ENCODE peak calls at places on chromosomes 7 and 10, in nine cellular contexts. W is HTR-8/SVneo; K is A549; C is psoas muscle; Z is GM12865; O is iPS DF 19.7; M is NCI-H774; N is activated CD4-positive, CD25-positive, alpha-beta regulatory T cell; B is activated CD4-positive, alpha-beta T cell treated with anti-CD3 and anti-CD28 coated beads for 24 hours. V is an unnamed sample.

GRCh38 chr7:48611993-48612392 is 312.4 kb upstream of the CDC14C start:
- DNase-seq in C (no peak), O (no peak), W (no peak), B (no peak), K (no peak), M (no peak), N (no peak), Z (no peak), V (no peak)

GRCh38 chr7:143906895-143907294 is 4.9 kb upstream of the TCAF1 start:
- DNase-seq in B (no peak), W (no peak), M (no peak), K (no peak), C (no peak), N (no peak), Z (no peak), O (peak), V (no peak)

GRCh38 chr7:116401711-116402110 is 97.8 kb upstream of the CAV2 start:
- DNase-seq in W (no peak), Z (no peak), N (no peak), O (no peak), C (no peak), M (no peak), K (no peak), B (no peak), V (no peak)

GRCh38 chr10:80580811-80581468 is 43.2 kb downstream of the SH2D4B start:
- DNase-seq in O (no peak), M (no peak), C (no peak), Z (no peak), B (no peak), N (no peak), K (no peak), W (no peak), V (no peak)

GRCh38 chr7:106165328-106165727 is 53.2 kb upstream of the SYPL1 start:
- DNase-seq in K (no peak), B (no peak), M (no peak), Z (no peak), C (no peak), W (no peak), N (no peak), O (no peak), V (no peak)

GRCh38 chr7:45917658-45918057 is 3.4 kb downstream of the IGFBP3 start:
- DNase-seq in M (peak), Z (peak), B (peak), C (peak), K (peak), W (peak), N (peak), O (no peak), V (no peak)

GRCh38 chr7:44534501-44534900 is 6.6 kb downstream of the NPC1L1 start:
- DNase-seq in O (peak), B (peak), W (peak), C (no peak), K (peak), N (peak), Z (peak), M (peak), V (no peak)

GRCh38 chr10:112689327-112689726 is 242.3 kb downstream of the VTI1A start:
- DNase-seq in C (no peak), M (no peak), Z (no peak), B (no peak), K (peak), O (no peak), W (peak), N (no peak), V (no peak)

GRCh38 chr10:28796606-28797512 is 119.5 kb downstream of the BAMBI start:
- DNase-seq in B (no peak), K (no peak), W (peak), C (peak), O (no peak), Z (no peak), M (no peak), N (no peak), V (no peak)

GRCh38 chr10:77062381-77062780 is 575.2 kb downstream of the KCNMA1 start:
- DNase-seq in M (no peak), N (no peak), B (no peak), O (no peak), Z (no peak), W (no peak), C (no peak), K (no peak), V (no peak)

GRCh38 chr10:114473776-114474175 is 69.5 kb upstream of the AFAP1L2 start:
- DNase-seq in K (no peak), N (no peak), B (no peak), C (no peak), O (no peak), W (no peak), Z (no peak), M (no peak), V (no peak)

GRCh38 chr10:88118769-88119559 is 255.5 kb downstream of the PTEN start:
- DNase-seq in O (no peak), B (no peak), C (no peak), Z (peak), N (no peak), W (no peak), M (no peak), K (no peak), V (no peak)

GRCh38 chr10:110336111-110336721 is 31.5 kb upstream of the SMNDC1 start:
- DNase-seq in K (peak), O (no peak), B (no peak), N (no peak), Z (no peak), W (peak), C (peak), M (no peak), V (peak)

GRCh38 chr10:80861882-80862281 is 324.2 kb downstream of the SH2D4B start:
- DNase-seq in O (no peak), B (no peak), C (no peak), M (no peak), K (no peak), N (no peak), W (no peak), Z (no peak), V (no peak)

GRCh38 chr7:158353606-158354570 is 233.7 kb downstream of the PTPRN2 start:
- DNase-seq in C (no peak), K (no peak), O (no peak), W (no peak), M (peak), B (no peak), Z (no peak), N (no peak), V (no peak)